ENCODE peak calls at places on chromosomes 6 and 20, in four cellular contexts. Z, F, T and B are unnamed samples.

GRCh38 chr6:137866914-137867684 is at the start of gene TNFAIP3:
- DNase-seq in F (peak; percentile 93), T (peak; percentile 97), Z (peak; percentile 96), B (peak; percentile 95)

GRCh38 chr6:158539363-158539762 is 20.5 kb upstream of the TMEM181 start:
- DNase-seq in T (no peak), F (no peak), Z (no peak), B (no peak)

GRCh38 chr6:21527731-21528130 is 65.8 kb upstream of the SOX4 start:
- DNase-seq in Z (no peak), T (no peak), F (no peak), B (no peak)

GRCh38 chr6:138161434-138162103 is at the start of gene ARFGEF3:
- DNase-seq in F (peak; percentile 44), Z (peak; percentile 42), T (peak; percentile 64), B (peak; percentile 75)

GRCh38 chr20:8527998-8528397 is 395.9 kb downstream of the PLCB1 start:
- DNase-seq in T (no peak), F (no peak), Z (peak; percentile 72), B (no peak)

GRCh38 chr20:59157064-59157463 is 6.6 kb upstream of the ZNF831 start:
- DNase-seq in Z (no peak), T (no peak), F (no peak), B (no peak)

GRCh38 chr6:85865665-85866372 is 223.1 kb upstream of the SYNCRIP start:
- DNase-seq in F (no peak), T (no peak), Z (peak; percentile 85), B (no peak)

GRCh38 chr6:129555206-129555832 is 154.7 kb downstream of the ARHGAP18 start:
- DNase-seq in T (no peak), Z (no peak), F (no peak), B (no peak)

GRCh38 chr6:33314943-33315752 is 1.3 kb upstream of the TAPBP start:
- DNase-seq in Z (peak; percentile 42), F (no peak), T (peak; percentile 75), B (peak; percentile 86)

DNA sequence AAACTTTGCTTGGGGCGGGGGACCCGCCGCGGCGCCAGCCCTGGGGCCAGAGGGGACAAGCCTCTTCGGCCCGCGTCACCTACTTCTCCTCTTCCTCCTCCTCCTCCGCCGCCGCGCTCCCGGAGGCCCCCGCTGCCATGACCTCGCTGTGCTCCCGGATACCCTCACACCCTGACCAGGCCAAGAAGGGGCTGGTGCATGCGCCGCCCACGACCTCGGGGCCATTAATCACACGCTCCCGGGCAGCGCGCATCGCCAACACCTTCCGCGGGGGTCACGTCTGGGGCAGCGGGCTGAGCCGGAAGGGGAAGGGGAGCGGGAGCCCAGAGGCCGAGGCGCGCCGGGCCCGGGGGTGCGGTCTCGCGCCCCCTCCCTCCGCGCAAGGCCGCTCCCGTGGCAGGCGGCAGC is 350 bp upstream of the CNR1 start:
- DNase-seq in Z (no peak), F (no peak), T (no peak), B (no peak)
- H3K9me3 ChIP-seq in Z (no peaks in the 10 kb centered on the region), F (no peaks in the 10 kb centered on the region), T (no peaks in the 10 kb centered on the region), B (no peaks in the 10 kb centered on the region)

DNA sequence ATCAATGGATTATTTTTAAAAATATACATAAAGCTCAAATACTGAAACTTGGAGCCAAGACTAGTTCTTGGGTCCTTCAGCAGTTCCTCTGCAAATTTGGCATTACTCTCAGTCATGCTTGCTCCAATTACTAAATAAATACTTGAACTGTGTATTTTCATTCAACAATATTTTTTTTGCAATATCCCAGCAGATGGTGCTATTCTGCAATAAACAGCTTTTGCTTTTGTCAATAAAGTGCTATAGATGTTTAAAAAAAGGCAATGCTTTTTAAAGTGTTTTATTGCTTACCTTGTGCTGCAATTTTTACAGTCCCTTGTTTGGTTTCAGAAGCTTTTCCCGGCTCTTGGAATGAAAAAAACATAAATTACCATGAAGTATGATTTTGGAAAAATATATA is 243.4 kb downstream of the TRDN start:
- DNase-seq in Z (peak; percentile 12), F (no peak), T (no peak), B (no peak)
- TF ChIP-seq CTCF in Z (no peak), F (peak; percentile 24), T (peak; percentile 28), B (no peak)

GRCh38 chr6:147381734-147382133 is 126.8 kb upstream of the SAMD5 start:
- DNase-seq in F (no peak), Z (no peak), T (no peak), B (no peak)
- H3K4me3 ChIP-seq in F (no peak overlapping the region), Z (no peak overlapping the region), T (no peak overlapping the region), B (no peak overlapping the region)

GRCh38 chr6:169893624-169894023 is 142.2 kb downstream of the ERMARD start:
- DNase-seq in T (no peak), Z (no peak), F (no peak), B (no peak)

GRCh38 chr6:169896826-169897456 is 145.5 kb downstream of the ERMARD start:
- DNase-seq in Z (no peak), T (no peak), F (no peak), B (no peak)

GRCh38 chr6:169895000-169895759 is 143.8 kb downstream of the ERMARD start:
- DNase-seq in T (no peak), Z (no peak), F (no peak), B (no peak)

GRCh38 chr6:169895926-169896761 is 144.7 kb downstream of the ERMARD start:
- DNase-seq in F (no peak), T (no peak), Z (no peak), B (no peak)

DNA sequence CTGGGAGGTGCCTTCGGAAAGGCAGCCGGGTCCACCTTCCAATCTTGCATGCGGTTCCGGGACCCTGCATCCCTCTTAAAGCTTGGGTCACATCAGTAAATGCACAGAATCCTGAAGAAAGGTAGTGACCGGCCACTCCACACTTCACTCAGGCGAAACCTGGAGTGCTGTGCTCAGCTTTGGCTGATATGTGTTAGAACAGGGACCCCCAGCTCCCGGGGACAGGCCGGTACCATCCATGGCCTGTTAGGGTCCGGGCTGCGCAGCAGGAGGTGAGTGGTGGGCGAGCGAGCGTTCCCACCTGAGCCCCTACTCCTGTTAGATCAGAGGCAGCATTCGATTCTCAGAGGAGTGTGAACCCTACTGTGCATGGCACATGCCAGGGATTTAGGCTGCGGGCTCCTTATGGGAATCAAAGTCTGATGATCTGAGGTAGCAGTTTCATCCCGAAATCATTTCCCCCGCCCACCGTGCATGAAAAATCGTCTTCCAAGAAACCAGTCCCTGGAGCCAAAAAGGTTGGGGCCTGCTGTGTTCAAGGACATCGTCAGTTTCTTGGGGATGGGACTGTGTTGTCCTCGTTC is 143.0 kb downstream of the ERMARD start:
- DNase-seq in F (no peak), T (no peak), Z (no peak), B (no peak)
- H3K9me3 ChIP-seq in F (no peaks in the 10 kb centered on the region), T (no peaks in the 10 kb centered on the region), Z (no peaks in the 10 kb centered on the region), B (no peaks in the 10 kb centered on the region)

GRCh38 chr6:18099501-18099900 is 23.0 kb downstream of the NHLRC1 start:
- DNase-seq in F (no peak), T (no peak), Z (no peak), B (no peak)

GRCh38 chr6:18101271-18101670 is 21.2 kb downstream of the NHLRC1 start:
- DNase-seq in T (no peak), F (no peak), Z (no peak), B (no peak)

GRCh38 chr6:18100296-18100695 is 22.2 kb downstream of the NHLRC1 start:
- DNase-seq in Z (no peak), T (no peak), F (no peak), B (no peak)

GRCh38 chr6:18091382-18091781 is 31.1 kb downstream of the NHLRC1 start:
- DNase-seq in T (no peak), Z (no peak), F (no peak), B (no peak)

DNA sequence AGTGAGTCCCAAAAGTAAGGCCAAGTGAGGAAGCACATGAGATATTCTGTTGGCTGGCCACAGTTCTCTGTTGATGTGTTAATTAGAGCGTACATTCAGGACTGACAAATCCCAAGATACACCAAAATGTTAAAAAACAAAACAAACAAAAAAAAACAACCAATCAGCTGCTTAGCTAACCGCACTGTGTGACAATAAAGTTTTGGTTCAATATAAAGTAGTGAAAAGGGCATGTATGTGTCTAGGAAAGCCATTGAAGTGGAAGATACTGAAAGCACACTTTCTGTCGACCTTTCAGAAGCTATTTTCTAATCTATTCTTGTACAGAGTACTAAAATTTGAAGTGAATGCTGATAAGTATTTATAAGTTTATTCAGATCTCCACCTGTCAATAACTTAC is 26.1 kb downstream of the NHLRC1 start:
- DNase-seq in F (no peak), T (no peak), Z (no peak), B (no peak)
- TF ChIP-seq CTCF in F (no peak), T (no peak), Z (no peak), B (no peak)

DNA sequence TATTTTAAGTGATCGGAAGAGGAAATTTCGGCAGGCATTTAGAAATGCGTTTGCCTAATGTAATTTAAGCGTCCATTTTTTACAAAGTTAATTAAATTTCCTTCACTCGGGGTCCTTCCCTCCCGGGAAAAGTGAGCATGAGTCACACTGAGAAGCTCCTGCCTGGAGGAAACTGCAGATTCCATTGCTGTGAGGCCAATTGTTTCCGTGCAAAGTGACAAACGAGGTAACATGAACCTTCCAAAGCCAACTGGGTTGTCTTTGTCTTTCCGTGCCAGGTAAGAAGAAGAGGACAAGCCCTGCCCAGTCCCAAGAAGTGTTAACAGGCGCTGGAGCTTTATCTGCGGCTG is 61.2 kb upstream of the HDDC2 start:
- DNase-seq in T (no peak), F (peak; percentile 28), Z (peak; percentile 62), B (no peak)
- H3K4me3 ChIP-seq in T (peak overlapping the region; percentile 68), F (peak overlapping the region; percentile 59), Z (peak overlapping the region; percentile 31), B (no peak overlapping the region)